ENCODE peak calls at places on chromosomes 11 and 22, in eight cellular contexts. K is stomach, J is D341Med, F is A549, Z is ELR, M is NCI-H2081 treated with DMSO at 0.1 percent for 48 hours, D is left cardiac atrium, Y is NCI-H2171. E is an unnamed sample.

GRCh38 chr11:61187505-61188130 is 15.7 kb upstream of the PGA3 start:
- DNase-seq in J (peak), K (peak), D (peak), Y (peak), M (peak), F (peak), Z (peak), E (peak)

GRCh38 chr11:18299724-18300123 is 22.2 kb downstream of the HPS5 start:
- DNase-seq in Z (no peak), F (no peak), Y (no peak), M (no peak), K (no peak), D (no peak), J (no peak), E (no peak)

GRCh38 chr11:134797411-134798089 is 385.5 kb upstream of the B3GAT1 start:
- DNase-seq in F (no peak), J (no peak), Y (no peak), Z (no peak), K (no peak), M (no peak), D (no peak), E (no peak)

GRCh38 chr11:111923351-111923788 is 4.7 kb downstream of the C11orf52 start:
- DNase-seq in Y (no peak), F (no peak), M (no peak), D (no peak), K (no peak), J (no peak), Z (peak), E (no peak)

GRCh38 chr11:64186205-64187165 is 514 bp downstream of the STIP1 start:
- DNase-seq in J (no peak), F (no peak), K (no peak), Y (no peak), M (no peak), D (no peak), Z (peak), E (no peak)

GRCh38 chr22:42863349-42863911 is 6.4 kb upstream of the ARFGAP3 start:
- DNase-seq in Y (no peak), D (no peak), Z (peak), K (no peak), F (no peak), J (no peak), M (no peak), E (no peak)

GRCh38 chr11:4167292-4167691 is 72.7 kb downstream of the RRM1 start:
- DNase-seq in D (no peak), K (no peak), Z (no peak), J (no peak), F (no peak), Y (no peak), M (no peak), E (no peak)

GRCh38 chr11:44950625-44951472 is at the start of gene TP53I11:
- DNase-seq in Z (no peak), M (no peak), D (peak), J (peak), Y (peak), F (peak), K (peak), E (no peak)

GRCh38 chr11:72525466-72525865 is 91.1 kb upstream of the CLPB start:
- DNase-seq in Z (no peak), M (no peak), F (no peak), D (no peak), Y (no peak), K (peak), J (no peak), E (no peak)

GRCh38 chr11:122085264-122085663 is 30.8 kb downstream of the BLID start:
- DNase-seq in D (no peak), Y (no peak), J (no peak), Z (peak), M (no peak), F (no peak), K (no peak), E (no peak)

GRCh38 chr11:28697920-28698827 is 590.0 kb downstream of the METTL15 start:
- DNase-seq in Z (peak), F (peak), Y (peak), K (peak), M (no peak), D (peak), J (peak), E (no peak)

GRCh38 chr11:9091044-9091936 is at the start of gene SCUBE2:
- DNase-seq in K (no peak), D (no peak), Z (peak), M (no peak), J (peak), Y (no peak), F (peak), E (no peak)

GRCh38 chr11:105713696-105714095 is 103.8 kb downstream of the GRIA4 start:
- DNase-seq in Z (no peak), M (no peak), D (no peak), F (no peak), J (no peak), Y (no peak), K (no peak), E (no peak)

GRCh38 chr11:95282337-95282751 is 51.3 kb upstream of the SESN3 start:
- DNase-seq in D (no peak), Y (no peak), K (no peak), F (no peak), M (no peak), J (no peak), Z (no peak), E (no peak)

GRCh38 chr11:101126551-101127347 is 2.9 kb downstream of the PGR start:
- DNase-seq in D (peak), F (no peak), K (no peak), M (no peak), Z (peak), J (peak), Y (no peak), E (no peak)

E was measured in NCI-H1436 treated with DMSO at 0.1 percent for 48 hours.